ENCODE peak calls at places on chromosomes 2 and 18, in six cellular contexts. Y, L, X, K, D and M are unnamed samples.

GRCh38 chr18:56509656-56510055 is 128.7 kb downstream of the TXNL1 start:
- DNase-seq in Y (no peak), L (no peak), X (no peak), K (no peak), D (no peak), M (no peak)

GRCh38 chr2:235703711-235704295 is 210.0 kb downstream of the AGAP1 start:
- DNase-seq in Y (no peak), L (no peak), X (no peak), K (no peak), D (no peak), M (no peak)

GRCh38 chr2:241242306-241242705 is 53.8 kb downstream of the ANO7 start:
- DNase-seq in Y (no peak), L (no peak), X (no peak), K (no peak), D (no peak), M (no peak)

GRCh38 chr2:85353876-85354285 is 447 bp downstream of the RETSAT start:
- DNase-seq in Y (peak; percentile 91), L (no peak), X (peak; percentile 56), K (peak; percentile 56), D (peak; percentile 41), M (no peak)

GRCh38 chr2:85768713-85769112 is 14.9 kb downstream of the ATOH8 start:
- DNase-seq in Y (no peak), L (no peak), X (peak; percentile 91), K (peak; percentile 81), D (peak; percentile 69), M (no peak)

GRCh38 chr2:240441326-240441992 is 6.0 kb downstream of the GPC1 start:
- DNase-seq in Y (no peak), L (no peak), X (peak; percentile 19), K (peak; percentile 13), D (no peak), M (no peak)

GRCh38 chr2:159286709-159287441 is 372 bp upstream of the WDSUB1 start:
- DNase-seq in Y (peak; percentile 98), L (peak; percentile 94), X (peak; percentile 99), K (peak; percentile 99), D (peak; percentile 99), M (peak; percentile 90)

GRCh38 chr2:229342376-229342775 is 71.3 kb upstream of the PID1 start:
- DNase-seq in Y (no peak), L (no peak), X (peak; percentile 63), K (peak; percentile 49), D (no peak), M (no peak)

GRCh38 chr2:240997141-240997855 is 1.1 kb upstream of the SNED1 start:
- DNase-seq in Y (peak; percentile 86), L (peak; percentile 84), X (no peak), K (no peak), D (peak; percentile 29), M (no peak)

GRCh38 chr2:85974395-85974794 is 85.6 kb upstream of the ST3GAL5 start:
- DNase-seq in Y (no peak), L (no peak), X (no peak), K (no peak), D (no peak), M (no peak)

GRCh38 chr2:141348481-141348880 is 782.3 kb downstream of the LRP1B start:
- DNase-seq in Y (no peak), L (no peak), X (no peak), K (no peak), D (no peak), M (no peak)

GRCh38 chr18:8799593-8799992 is 94.2 kb downstream of the MTCL1 start:
- DNase-seq in Y (no peak), L (no peak), X (no peak), K (no peak), D (no peak), M (no peak)

GRCh38 chr2:33378551-33379220 is 97.8 kb upstream of the RASGRP3 start:
- DNase-seq in Y (no peak), L (no peak), X (no peak), K (no peak), D (no peak), M (no peak)

GRCh38 chr2:134778372-134778771 is 59.6 kb upstream of the TMEM163 start:
- DNase-seq in Y (no peak), L (peak; percentile 37), X (no peak), K (no peak), D (no peak), M (no peak)
- TF ChIP-seq CTCF in Y (no peak), L (no peak), X (no peak), K (peak; percentile 27), D (no peak), M (no peak)

DNA sequence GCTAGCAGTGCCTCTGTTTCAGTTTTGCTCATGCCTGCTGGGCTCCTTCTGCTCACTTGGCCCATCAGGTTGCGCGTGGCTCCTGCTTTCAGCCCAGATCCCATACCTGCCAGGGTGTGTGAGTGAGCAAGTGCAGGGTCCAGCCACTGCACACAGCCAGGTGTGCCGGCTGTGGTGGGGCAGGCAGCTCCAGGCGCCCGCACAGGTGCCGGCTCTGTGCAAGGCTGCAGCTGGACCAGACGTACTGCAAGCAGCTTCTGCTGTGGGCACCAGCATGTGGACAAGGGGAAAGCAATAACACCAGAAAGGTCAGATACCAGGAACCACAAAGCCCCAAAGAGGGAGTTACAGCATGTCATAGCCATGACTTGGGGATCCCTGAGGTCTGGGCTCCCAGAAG is 5.6 kb upstream of the PCARE start:
- DNase-seq in Y (no peak), L (peak; percentile 64), X (no peak), K (no peak), D (no peak), M (no peak)
- TF ChIP-seq CTCF in Y (no peak), L (no peak), X (no peak), K (no peak), D (no peak), M (no peak)

GRCh38 chr2:76044701-76045100 is 334.0 kb upstream of the GCFC2 start:
- DNase-seq in Y (no peak), L (no peak), X (no peak), K (no peak), D (no peak), M (no peak)

DNA sequence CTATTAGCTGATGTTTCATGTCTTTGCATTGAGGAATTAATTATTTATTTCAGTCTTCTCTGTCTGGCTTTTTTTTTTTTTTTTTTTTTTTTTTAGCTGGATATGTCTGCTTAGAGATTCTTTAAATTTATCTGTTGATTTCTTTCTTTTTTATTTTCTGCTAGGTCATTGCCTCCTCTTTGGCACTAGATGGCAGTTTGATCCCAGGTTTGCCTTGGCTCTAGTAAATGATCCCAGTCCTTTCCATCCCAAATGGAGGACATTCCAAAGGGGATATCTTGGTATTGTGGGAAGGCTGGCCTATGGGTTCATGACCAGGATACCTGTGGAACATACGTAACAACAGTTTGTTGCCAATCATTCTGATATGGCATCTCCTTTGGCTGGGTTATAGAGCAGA is 339.5 kb upstream of the GCFC2 start:
- DNase-seq in Y (no peak), L (no peak), X (no peak), K (no peak), D (no peak), M (no peak)
- TF ChIP-seq CTCF in Y (no peak), L (no peak), X (no peak), K (no peak), D (no peak), M (no peak)

GRCh38 chr2:98269274-98269673 is 77.0 kb upstream of the CNGA3 start:
- DNase-seq in Y (no peak), L (no peak), X (no peak), K (no peak), D (no peak), M (no peak)
- TF ChIP-seq CTCF in Y (peak; percentile 56), L (no peak), X (no peak), K (peak; percentile 70), D (peak; percentile 80), M (no peak)

DNA sequence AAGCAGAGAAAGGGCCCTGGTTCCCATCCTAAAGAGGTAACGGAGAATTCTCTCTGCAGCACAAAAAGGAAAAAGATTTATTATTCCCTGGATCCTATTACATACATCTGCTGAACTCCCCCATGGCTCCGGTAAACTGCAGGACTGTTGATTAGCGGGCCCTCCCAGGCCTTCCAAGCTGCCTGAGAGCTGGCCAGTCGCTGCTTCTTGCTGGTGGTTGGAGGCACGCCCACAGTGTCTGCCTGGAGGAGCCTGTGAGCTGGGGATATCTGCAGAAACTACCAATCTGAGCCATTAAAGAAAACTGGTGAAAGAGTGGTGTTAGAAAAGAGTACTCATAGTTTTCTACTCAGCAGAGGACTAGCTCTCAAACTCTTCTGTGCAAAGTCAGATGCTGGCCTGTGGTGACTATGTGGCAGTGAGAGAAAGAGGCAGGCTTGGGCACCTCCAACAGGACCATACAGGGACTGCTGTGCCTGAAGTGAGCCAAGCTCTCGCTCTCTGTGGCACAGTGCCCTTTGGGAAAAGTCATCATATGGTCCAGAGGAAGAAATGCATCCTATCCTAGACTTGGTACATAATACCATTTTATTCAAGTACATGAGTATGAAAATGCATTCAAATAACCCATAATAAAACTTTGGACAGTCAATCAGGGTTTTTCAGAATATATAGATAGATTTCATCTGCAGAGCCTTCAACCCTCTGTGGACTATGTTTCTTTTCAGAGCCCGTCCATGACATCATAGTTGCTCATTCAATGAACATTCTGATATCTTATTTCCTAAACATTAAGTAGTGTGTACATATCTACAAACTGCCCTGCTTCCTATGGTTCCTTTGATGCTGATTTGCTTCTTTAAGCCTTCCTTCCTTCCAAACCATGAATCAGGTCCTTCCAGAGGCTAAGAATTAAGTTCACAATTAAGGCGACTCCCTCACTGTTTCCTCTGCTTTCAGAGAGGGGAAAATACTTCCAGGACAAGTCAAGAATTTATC is 242.0 kb upstream of the LYPD1 start:
- DNase-seq in Y (no peak), L (no peak), X (no peak), K (no peak), D (peak; percentile 56), M (no peak)
- TF ChIP-seq CTCF in Y (no peak), L (no peak), X (no peak), K (no peak), D (no peak), M (no peak)